ENCODE peak calls at places on chromosome X, in five cellular contexts. S, I, J, H and N are unnamed samples.

GRCh38 chrX:13659057-13659456 is 6.1 kb downstream of the TCEANC start:
- DNase-seq in S (no peak), I (no peak), J (no peak), H (no peak), N (no peak)

GRCh38 chrX:134460861-134461218 is 875 bp downstream of the HPRT1 start:
- DNase-seq in S (no peak), I (no peak), J (no peak), H (no peak), N (peak; percentile 47)

GRCh38 chrX:148600581-148600980 is 100.2 kb downstream of the AFF2 start:
- DNase-seq in S (no peak), I (no peak), J (no peak), H (no peak), N (no peak)

GRCh38 chrX:130848763-130849162 is 54.2 kb downstream of the ENOX2 start:
- DNase-seq in S (no peak), I (no peak), J (no peak), H (no peak), N (no peak)

GRCh38 chrX:72253686-72254085 is 14.9 kb upstream of the ERCC6L start:
- DNase-seq in S (no peak), I (no peak), J (no peak), H (no peak), N (no peak)

GRCh38 chrX:84339507-84340364 is 151.7 kb upstream of the RPS6KA6 start:
- DNase-seq in S (no peak), I (no peak), J (no peak), H (no peak), N (no peak)

GRCh38 chrX:150688911-150689451 is 4.2 kb upstream of the MTMR1 start:
- DNase-seq in S (no peak), I (peak; percentile 47), J (no peak), H (no peak), N (peak; percentile 100)

GRCh38 chrX:134760671-134761070 is 102.4 kb upstream of the PLAC1 start:
- DNase-seq in S (no peak), I (no peak), J (no peak), H (no peak), N (no peak)

GRCh38 chrX:118761950-118762725 is 34.7 kb downstream of the IL13RA1 start:
- DNase-seq in S (no peak), I (no peak), J (no peak), H (no peak), N (no peak)

GRCh38 chrX:40006025-40007017 is 91.4 kb downstream of the BCOR start:
- DNase-seq in S (peak; percentile 61), I (no peak), J (peak; percentile 71), H (no peak), N (no peak)

GRCh38 chrX:63919081-63919480 is 134.1 kb upstream of the ARHGEF9 start:
- DNase-seq in S (no peak), I (no peak), J (no peak), H (no peak), N (no peak)

GRCh38 chrX:23332101-23332887 is 2.4 kb upstream of the PTCHD1 start:
- DNase-seq in S (no peak), I (no peak), J (no peak), H (peak; percentile 6), N (no peak)

GRCh38 chrX:7263961-7264360 is 116.0 kb upstream of the PUDP start:
- DNase-seq in S (no peak), I (no peak), J (no peak), H (no peak), N (no peak)

GRCh38 chrX:108699368-108699767 is 37.0 kb downstream of the IRS4 start:
- DNase-seq in S (no peak), I (peak; percentile 20), J (no peak), H (no peak), N (no peak)

GRCh38 chrX:10217218-10217617 is 60.4 kb downstream of the CLCN4 start:
- DNase-seq in S (no peak), I (no peak), J (no peak), H (no peak), N (no peak)

GRCh38 chrX:118534716-118535493 is 39.3 kb downstream of the DOCK11 start:
- DNase-seq in S (no peak), I (no peak), J (no peak), H (no peak), N (no peak)

GRCh38 chrX:63657821-63658220 is 127.2 kb downstream of the ARHGEF9 start:
- DNase-seq in S (no peak), I (no peak), J (no peak), H (no peak), N (no peak)

GRCh38 chrX:80808854-80809493 is 703 bp downstream of the BRWD3 start:
- DNase-seq in S (no peak), I (peak; percentile 9), J (no peak), H (peak; percentile 31), N (peak; percentile 35)

GRCh38 chrX:148037020-148037419 is 55.9 kb downstream of the FMR1NB start:
- DNase-seq in S (no peak), I (no peak), J (no peak), H (no peak), N (no peak)

GRCh38 chrX:20363003-20363674 is 96.4 kb upstream of the RPS6KA3 start:
- DNase-seq in S (no peak), I (no peak), J (no peak), H (no peak), N (no peak)